ENCODE peak calls at places on chromosomes 13 and 19, in four cellular contexts. Q, F, M and O are unnamed samples. For H3K4me1, the result is how much of the 10 kb centered on the place peaks cover.

GRCh38 chr19:54388001-54388802 is 23.5 kb upstream of the LAIR1 start:
- DNase-seq in Q (no peak), F (peak), M (no peak), O (no peak)

GRCh38 chr19:46946090-46946489 is 73.5 kb upstream of the NPAS1 start:
- DNase-seq in Q (no peak), F (no peak), M (no peak), O (no peak)

GRCh38 chr13:49997935-49998334 is 1.1 kb downstream of the TRIM13 start:
- DNase-seq in Q (no peak), F (no peak), M (no peak), O (no peak)

GRCh38 chr13:59119475-59119874 is 1044.3 kb downstream of the DIAPH3 start:
- DNase-seq in Q (no peak), F (no peak), M (no peak), O (no peak)

GRCh38 chr13:74204606-74205312 is 70.6 kb upstream of the KLF12 start:
- DNase-seq in Q (no peak), F (no peak), M (no peak), O (no peak)

GRCh38 chr19:4606921-4607678 is 32.2 kb upstream of the TNFAIP8L1 start:
- DNase-seq in Q (peak), F (peak), M (no peak), O (peak)

GRCh38 chr19:10817291-10818038 is 18.5 kb downstream of the TMED1 start:
- DNase-seq in Q (peak), F (no peak), M (peak), O (peak)

GRCh38 chr13:36173923-36174322 is 40.4 kb downstream of the SOHLH2 start:
- DNase-seq in Q (no peak), F (no peak), M (no peak), O (no peak)

GRCh38 chr13:51255556-51255955 is 33.4 kb downstream of the FAM124A start:
- DNase-seq in Q (no peak), F (no peak), M (no peak), O (no peak)

GRCh38 chr13:31012285-31013024 is 80.0 kb downstream of the TEX26 start:
- DNase-seq in Q (no peak), F (no peak), M (no peak), O (no peak)

GRCh38 chr13:113874579-113875428 is 10.9 kb upstream of the GAS6 start:
- DNase-seq in Q (no peak), F (no peak), M (no peak), O (no peak)

DNA sequence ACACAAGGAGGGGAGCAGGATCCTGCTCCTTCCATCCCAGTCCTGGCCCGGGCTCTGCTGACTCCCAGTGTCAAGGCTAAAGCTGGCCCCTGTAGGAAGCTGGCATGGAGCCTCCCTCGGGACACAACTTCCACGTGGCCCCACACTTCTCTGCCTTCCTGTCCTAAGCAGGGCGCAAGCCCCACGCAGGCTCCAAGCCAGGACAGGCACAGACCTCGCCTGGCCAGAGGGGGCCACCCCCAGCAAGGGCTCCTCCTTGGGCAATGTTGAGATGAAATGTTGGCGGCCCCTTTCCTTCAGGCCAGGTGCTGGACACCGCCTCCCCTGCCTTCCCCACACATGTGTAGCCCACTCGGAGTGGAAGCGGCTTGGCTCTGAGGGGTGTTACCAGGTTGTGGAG is 66.6 kb downstream of the COL4A1 start:
- DNase-seq in Q (no peak), F (no peak), M (no peak), O (no peak)
- H3K4me1 ChIP-seq in Q (under half), F (under half), M (under half), O (under half)

GRCh38 chr13:23868521-23868920 is 20.7 kb downstream of the MIPEP start:
- DNase-seq in Q (no peak), F (no peak), M (no peak), O (no peak)
- H3K4me1 ChIP-seq in Q (under half), F (under half), M (under half), O (under half)

GRCh38 chr19:29367701-29368306 is 154.9 kb upstream of the UQCRFS1 start:
- DNase-seq in Q (no peak), F (no peak), M (no peak), O (no peak)

GRCh38 chr19:29364224-29364726 is 151.3 kb upstream of the UQCRFS1 start:
- DNase-seq in Q (no peak), F (no peak), M (no peak), O (no peak)

GRCh38 chr19:29366757-29367156 is 153.8 kb upstream of the UQCRFS1 start:
- DNase-seq in Q (no peak), F (no peak), M (no peak), O (no peak)

GRCh38 chr19:29364999-29365398 is 152.0 kb upstream of the UQCRFS1 start:
- DNase-seq in Q (no peak), F (no peak), M (no peak), O (no peak)

GRCh38 chr19:29365836-29366417 is 153.0 kb upstream of the UQCRFS1 start:
- DNase-seq in Q (no peak), F (no peak), M (no peak), O (no peak)
- H3K4me1 ChIP-seq in Q (under half), F (under half), M (under half), O (under half)

GRCh38 chr13:107413005-107413404 is 802.3 kb downstream of the LIG4 start:
- DNase-seq in Q (no peak), F (no peak), M (no peak), O (no peak)
- H3K4me1 ChIP-seq in Q (under half), F (under half), M (under half), O (under half)

GRCh38 chr19:13164370-13165090 is 14.3 kb downstream of the IER2 start:
- DNase-seq in Q (peak), F (peak), M (no peak), O (peak)

GRCh38 chr19:13165091-13165997 is 15.1 kb downstream of the IER2 start:
- DNase-seq in Q (no peak), F (no peak), M (no peak), O (no peak)

GRCh38 chr19:13160557-13160956 is 10.3 kb downstream of the IER2 start:
- DNase-seq in Q (no peak), F (peak), M (no peak), O (no peak)

GRCh38 chr19:13162749-13163608 is 12.8 kb downstream of the IER2 start:
- DNase-seq in Q (peak), F (peak), M (peak), O (peak)

DNA sequence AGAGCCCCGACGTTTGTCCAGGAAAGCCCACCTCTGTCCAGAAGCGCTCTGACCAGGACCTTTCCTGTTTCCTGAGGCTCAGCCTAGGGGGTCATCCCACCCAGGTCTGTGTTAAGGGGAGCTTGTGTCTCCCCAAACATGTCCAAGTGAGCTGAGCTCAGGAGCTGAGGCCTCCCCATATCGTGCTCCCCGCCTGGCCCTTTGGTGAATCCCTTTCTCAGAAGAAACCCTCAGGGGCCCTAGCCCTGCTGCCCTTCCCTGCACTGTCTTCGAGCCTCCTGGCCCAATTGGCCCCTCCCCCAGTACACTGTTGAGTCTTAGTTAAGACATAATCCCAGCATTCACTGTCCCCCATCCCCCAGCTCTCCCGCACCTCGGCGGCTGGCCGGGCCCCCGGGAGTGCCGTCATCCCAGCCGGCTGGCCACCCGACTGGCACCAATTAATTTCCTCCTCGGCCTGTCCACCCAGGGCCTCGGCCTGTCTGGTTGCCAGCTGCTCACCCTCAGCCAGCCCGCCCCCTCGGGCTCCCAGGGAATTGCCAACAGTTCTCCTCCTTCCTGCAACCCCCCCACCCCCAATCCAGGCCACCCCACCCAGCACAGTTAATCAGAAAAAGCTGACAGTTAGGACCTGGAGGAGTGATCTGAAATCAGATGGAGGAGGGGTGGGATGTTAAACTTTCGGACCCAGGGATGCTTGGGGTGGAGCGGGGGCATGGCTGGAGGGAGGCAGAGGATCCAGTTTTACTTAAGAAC is 13.6 kb downstream of the IER2 start:
- DNase-seq in Q (peak), F (peak), M (peak), O (peak)
- H3K4me1 ChIP-seq in Q (under half), F (half or more), M (under half), O (under half)

GRCh38 chr19:42246143-42246868 is 3.9 kb upstream of the GSK3A start:
- DNase-seq in Q (peak), F (peak), M (peak), O (peak)

GRCh38 chr19:42249149-42249750 is 5.7 kb downstream of the ERF start:
- DNase-seq in Q (peak), F (no peak), M (no peak), O (no peak)

GRCh38 chr19:42246869-42247630 is 4.6 kb upstream of the GSK3A start:
- DNase-seq in Q (peak), F (no peak), M (no peak), O (peak)

GRCh38 chr19:42248270-42249148 is 6.1 kb upstream of the GSK3A start:
- DNase-seq in Q (peak), F (no peak), M (no peak), O (no peak)

GRCh38 chr19:42247631-42248199 is 5.3 kb upstream of the GSK3A start:
- DNase-seq in Q (peak), F (no peak), M (no peak), O (no peak)
- H3K4me1 ChIP-seq in Q (under half), F (half or more), M (under half), O (under half)